ENCODE peak calls at places on chromosomes 11 and 22, in eight cellular contexts. One of them, this sample, is unnamed.

GRCh38 chr11:132777067-132777975 is 755.0 kb downstream of the OPCML start:
- DNase-seq in adrenal gland: no peak
- DNase-seq in AG08396: no peak
- DNase-seq in stimulated activated CD8-positive, alpha-beta memory T cell treated with anti-CD3 and anti-CD28 coated beads, Interleukin-4, amount 100 ng/mL, for 48 hours: no peak
- DNase-seq in posterior cingulate gyrus: no peak
- DNase-seq in ovary: no peak
- DNase-seq in hypothalamus: no peak
- DNase-seq in aorta: no peak
- DNase-seq in this sample: no peak

GRCh38 chr22:42805016-42805997 is 51.8 kb downstream of the ARFGAP3 start:
- DNase-seq in adrenal gland: peak; percentile 82
- DNase-seq in AG08396: no peak
- DNase-seq in stimulated activated CD8-positive, alpha-beta memory T cell treated with anti-CD3 and anti-CD28 coated beads, Interleukin-4, amount 100 ng/mL, for 48 hours: peak; percentile 18
- DNase-seq in posterior cingulate gyrus: no peak
- DNase-seq in ovary: no peak
- DNase-seq in hypothalamus: peak; percentile 22
- DNase-seq in aorta: no peak
- DNase-seq in this sample: peak; percentile 73

GRCh38 chr11:92745186-92745585 is 224.3 kb upstream of the MTNR1B start:
- DNase-seq in adrenal gland: no peak
- DNase-seq in AG08396: no peak
- DNase-seq in stimulated activated CD8-positive, alpha-beta memory T cell treated with anti-CD3 and anti-CD28 coated beads, Interleukin-4, amount 100 ng/mL, for 48 hours: no peak
- DNase-seq in posterior cingulate gyrus: no peak
- DNase-seq in ovary: no peak
- DNase-seq in hypothalamus: no peak
- DNase-seq in aorta: no peak
- DNase-seq in this sample: no peak

GRCh38 chr11:103609117-103610066 is 427.0 kb upstream of the DDI1 start:
- DNase-seq in adrenal gland: no peak
- DNase-seq in AG08396: peak; percentile 77
- DNase-seq in stimulated activated CD8-positive, alpha-beta memory T cell treated with anti-CD3 and anti-CD28 coated beads, Interleukin-4, amount 100 ng/mL, for 48 hours: no peak
- DNase-seq in posterior cingulate gyrus: no peak
- DNase-seq in ovary: no peak
- DNase-seq in hypothalamus: no peak
- DNase-seq in aorta: no peak
- DNase-seq in this sample: no peak

GRCh38 chr11:118171274-118172062 is 5.0 kb downstream of the SCN2B start:
- DNase-seq in adrenal gland: peak; percentile 79
- DNase-seq in AG08396: peak; percentile 84
- DNase-seq in stimulated activated CD8-positive, alpha-beta memory T cell treated with anti-CD3 and anti-CD28 coated beads, Interleukin-4, amount 100 ng/mL, for 48 hours: peak; percentile 84
- DNase-seq in posterior cingulate gyrus: peak; percentile 88
- DNase-seq in ovary: peak; percentile 61
- DNase-seq in hypothalamus: peak; percentile 82
- DNase-seq in aorta: peak; percentile 81
- DNase-seq in this sample: peak; percentile 39

GRCh38 chr11:34343153-34343552 is 14.7 kb downstream of the ABTB2 start:
- DNase-seq in adrenal gland: no peak
- DNase-seq in AG08396: no peak
- DNase-seq in stimulated activated CD8-positive, alpha-beta memory T cell treated with anti-CD3 and anti-CD28 coated beads, Interleukin-4, amount 100 ng/mL, for 48 hours: no peak
- DNase-seq in posterior cingulate gyrus: no peak
- DNase-seq in ovary: no peak
- DNase-seq in hypothalamus: no peak
- DNase-seq in aorta: no peak
- DNase-seq in this sample: no peak

GRCh38 chr11:1310315-1310687 is 869 bp upstream of the TOLLIP start:
- DNase-seq in adrenal gland: peak; percentile 57
- DNase-seq in AG08396: no peak
- DNase-seq in stimulated activated CD8-positive, alpha-beta memory T cell treated with anti-CD3 and anti-CD28 coated beads, Interleukin-4, amount 100 ng/mL, for 48 hours: no peak
- DNase-seq in posterior cingulate gyrus: no peak
- DNase-seq in ovary: no peak
- DNase-seq in hypothalamus: no peak
- DNase-seq in aorta: no peak
- DNase-seq in this sample: no peak

GRCh38 chr11:126115820-126116319 is 53.2 kb upstream of the CDON start:
- DNase-seq in adrenal gland: peak; percentile 75
- DNase-seq in AG08396: peak; percentile 81
- DNase-seq in stimulated activated CD8-positive, alpha-beta memory T cell treated with anti-CD3 and anti-CD28 coated beads, Interleukin-4, amount 100 ng/mL, for 48 hours: no peak
- DNase-seq in posterior cingulate gyrus: no peak
- DNase-seq in ovary: no peak
- DNase-seq in hypothalamus: no peak
- DNase-seq in aorta: peak; percentile 74
- DNase-seq in this sample: peak; percentile 67

GRCh38 chr22:42236268-42236667 is 34.2 kb downstream of the TCF20 start:
- DNase-seq in adrenal gland: no peak
- DNase-seq in AG08396: no peak
- DNase-seq in stimulated activated CD8-positive, alpha-beta memory T cell treated with anti-CD3 and anti-CD28 coated beads, Interleukin-4, amount 100 ng/mL, for 48 hours: no peak
- DNase-seq in posterior cingulate gyrus: no peak
- DNase-seq in ovary: no peak
- DNase-seq in hypothalamus: no peak
- DNase-seq in aorta: no peak
- DNase-seq in this sample: no peak

GRCh38 chr11:30527566-30527965 is 58.6 kb downstream of the MPPED2 start:
- DNase-seq in adrenal gland: no peak
- DNase-seq in AG08396: no peak
- DNase-seq in stimulated activated CD8-positive, alpha-beta memory T cell treated with anti-CD3 and anti-CD28 coated beads, Interleukin-4, amount 100 ng/mL, for 48 hours: no peak
- DNase-seq in posterior cingulate gyrus: no peak
- DNase-seq in ovary: no peak
- DNase-seq in hypothalamus: no peak
- DNase-seq in aorta: no peak
- DNase-seq in this sample: no peak

This sample was measured in gastrocnemius medialis.